ENCODE peak calls at places on chromosomes 3 and 15, in six cellular contexts. J, N, W, S, P and X are unnamed samples. For H3K4me1, the result is how much of the 10 kb centered on the place peaks cover.

GRCh38 chr3:12454808-12455121 is 29.5 kb upstream of the TSEN2 start:
- DNase-seq in W (no peak), J (no peak), S (no peak), N (no peak), P (no peak), X (no peak)

GRCh38 chr15:67409175-67409574 is 111.8 kb upstream of the C15orf61 start:
- DNase-seq in S (no peak), P (no peak), N (no peak), J (no peak), W (no peak), X (no peak)

GRCh38 chr15:81914734-81915234 is 131.0 kb downstream of the MEX3B start:
- DNase-seq in W (no peak), P (no peak), J (no peak), S (no peak), N (no peak), X (no peak)

GRCh38 chr3:25094932-25095690 is 333.0 kb upstream of the RARB start:
- DNase-seq in J (no peak), P (no peak), N (no peak), W (no peak), S (no peak), X (no peak)

GRCh38 chr3:141271279-141272033 is 39.8 kb downstream of the PXYLP1 start:
- DNase-seq in W (no peak), P (no peak), J (no peak), N (no peak), S (no peak), X (no peak)

GRCh38 chr3:156216852-156217251 is 96.5 kb downstream of the KCNAB1 start:
- DNase-seq in P (no peak), W (no peak), N (no peak), J (no peak), S (no peak), X (no peak)

GRCh38 chr15:95840004-95840403 is 490.5 kb upstream of the NR2F2 start:
- DNase-seq in S (no peak), N (no peak), J (no peak), W (no peak), P (no peak), X (no peak)

GRCh38 chr3:17740703-17741102 is 1.7 kb downstream of the TBC1D5 start:
- DNase-seq in S (no peak), W (no peak), P (peak), J (no peak), N (no peak), X (no peak)

GRCh38 chr15:74780983-74781672 is 752 bp upstream of the CSK start:
- DNase-seq in W (no peak), S (no peak), J (peak), N (peak), P (peak), X (no peak)

GRCh38 chr3:30448946-30449686 is 157.3 kb upstream of the TGFBR2 start:
- DNase-seq in J (no peak), W (no peak), N (no peak), P (no peak), S (no peak), X (no peak)

GRCh38 chr3:100045696-100046095 is 68.6 kb downstream of the FILIP1L start:
- DNase-seq in S (no peak), N (no peak), W (no peak), P (peak), J (peak), X (no peak)

GRCh38 chr3:34152641-34153040 is 354.2 kb downstream of the PDCD6IP start:
- DNase-seq in N (no peak), S (no peak), J (no peak), W (no peak), P (no peak), X (no peak)

GRCh38 chr3:156920399-156920798 is 94.2 kb downstream of the LEKR1 start:
- DNase-seq in J (no peak), W (no peak), N (no peak), S (no peak), P (no peak), X (no peak)

GRCh38 chr3:69805491-69805890 is 66.2 kb downstream of the MITF start:
- DNase-seq in S (no peak), N (no peak), W (no peak), P (no peak), J (no peak), X (no peak)

GRCh38 chr15:101489236-101489632 is 273 bp downstream of the PCSK6 start:
- DNase-seq in J (no peak), S (no peak), P (peak), W (no peak), N (no peak), X (no peak)

GRCh38 chr3:124799676-124800075 is 69.4 kb downstream of the UMPS start:
- DNase-seq in P (no peak), S (no peak), W (no peak), N (no peak), J (no peak), X (no peak)

GRCh38 chr3:117695321-117695720 is 985.7 kb downstream of the TUSC7 start:
- DNase-seq in P (no peak), W (no peak), N (no peak), S (no peak), J (no peak), X (no peak)

GRCh38 chr15:36428102-36428845 is 151.2 kb upstream of the CDIN1 start:
- DNase-seq in S (no peak), P (no peak), N (no peak), W (no peak), J (peak), X (no peak)

GRCh38 chr15:29870495-29871151 is 48.4 kb upstream of the TJP1 start:
- DNase-seq in J (peak), W (no peak), P (no peak), S (no peak), N (no peak), X (no peak)

GRCh38 chr3:30199096-30199734 is 407.2 kb upstream of the TGFBR2 start:
- DNase-seq in S (peak), N (peak), J (peak), W (peak), P (peak), X (peak)

GRCh38 chr15:71756574-71757352 is 53.6 kb upstream of the NR2E3 start:
- DNase-seq in W (no peak), S (no peak), J (no peak), N (no peak), P (no peak), X (no peak)

GRCh38 chr3:110237091-110237615 is 834.5 kb upstream of the NECTIN3 start:
- DNase-seq in N (no peak), W (no peak), S (no peak), J (no peak), P (no peak), X (no peak)

GRCh38 chr3:185646382-185647133 is 60.5 kb downstream of the SENP2 start:
- DNase-seq in W (no peak), P (no peak), J (no peak), N (no peak), S (no peak), X (no peak)

GRCh38 chr3:23055733-23056376 is 147.3 kb upstream of the UBE2E2 start:
- DNase-seq in N (no peak), J (no peak), S (no peak), P (no peak), W (no peak), X (no peak)

GRCh38 chr3:152941825-152942224 is 106.9 kb downstream of the P2RY1 start:
- DNase-seq in S (no peak), P (peak), W (no peak), N (no peak), J (no peak), X (no peak)

GRCh38 chr15:90212221-90213079 is 11.3 kb downstream of the SEMA4B start:
- DNase-seq in P (peak), J (peak), S (no peak), N (no peak), W (peak), X (no peak)

GRCh38 chr3:139128803-139129202 is 84.1 kb upstream of the PRR23C start:
- DNase-seq in W (no peak), S (no peak), P (no peak), N (no peak), J (no peak), X (no peak)

GRCh38 chr3:65597952-65598413 is 440.7 kb downstream of the MAGI1 start:
- DNase-seq in J (no peak), S (peak), P (no peak), N (no peak), W (no peak), X (no peak)

GRCh38 chr3:60598668-60599067 is 652.6 kb downstream of the FHIT start:
- DNase-seq in J (no peak), S (no peak), W (no peak), N (no peak), P (no peak), X (no peak)

GRCh38 chr15:63803106-63803886 is 30.5 kb downstream of the HERC1 start:
- DNase-seq in J (no peak), P (no peak), N (no peak), W (no peak), S (no peak), X (no peak)

GRCh38 chr3:73364517-73364916 is 260.2 kb downstream of the PDZRN3 start:
- DNase-seq in W (no peak), N (no peak), S (no peak), P (no peak), J (no peak), X (no peak)

GRCh38 chr3:135325726-135326245 is 530.7 kb downstream of the EPHB1 start:
- DNase-seq in N (no peak), S (no peak), P (no peak), J (no peak), W (no peak), X (no peak)

GRCh38 chr3:128366136-128366535 is 100.6 kb downstream of the DNAJB8 start:
- DNase-seq in P (no peak), N (no peak), S (no peak), J (no peak), W (no peak), X (no peak)

GRCh38 chr3:42763023-42763422 is 10.0 kb downstream of the CCDC13 start:
- DNase-seq in S (no peak), N (no peak), J (no peak), W (no peak), P (peak), X (peak)
- H3K4me1 ChIP-seq in S (under half), N (under half), J (under half), W (under half), P (under half), X (under half)

GRCh38 chr3:159062734-159063410 is 261.0 kb downstream of the MFSD1 start:
- DNase-seq in W (no peak), N (no peak), P (no peak), J (no peak), S (no peak), X (no peak)

GRCh38 chr3:159058859-159059258 is 257.0 kb downstream of the MFSD1 start:
- DNase-seq in S (no peak), W (no peak), P (no peak), N (no peak), J (no peak), X (no peak)

GRCh38 chr3:159059395-159059794 is 257.5 kb downstream of the MFSD1 start:
- DNase-seq in N (no peak), J (no peak), P (no peak), W (no peak), S (no peak), X (no peak)

GRCh38 chr3:159057621-159058020 is 255.8 kb downstream of the MFSD1 start:
- DNase-seq in J (no peak), P (no peak), W (no peak), N (no peak), S (no peak), X (no peak)
- H3K27ac ChIP-seq in J (no peak), P (no peak), W (no peak), N (no peak), S (no peak), X (no peak)

GRCh38 chr15:40060241-40060961 is 21.4 kb upstream of the SRP14 start:
- DNase-seq in S (no peak), N (no peak), P (no peak), W (no peak), J (no peak), X (no peak)
- H3K4me1 ChIP-seq in S (under half), N (under half), P (under half), W (under half), J (under half), X (under half)

DNA sequence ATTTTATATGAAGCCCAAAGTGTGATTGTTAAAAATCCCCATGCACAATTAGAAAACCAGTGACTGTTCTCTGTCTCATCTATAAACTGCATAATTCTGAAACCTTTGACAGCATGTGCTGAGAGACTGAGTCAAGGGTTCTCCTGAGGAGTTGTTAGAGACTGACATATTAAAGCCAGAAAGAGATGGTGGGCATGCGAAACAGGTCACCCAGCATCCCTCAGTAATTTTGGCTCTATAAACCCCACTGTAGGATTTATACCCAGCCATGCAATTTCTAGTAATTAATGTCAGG is 3.6 kb downstream of the VGLL3 start:
- DNase-seq in W (no peak), S (no peak), P (no peak), J (no peak), N (no peak), X (no peak)
- H3K27ac ChIP-seq in W (no peak), S (no peak), P (no peak), J (peak), N (no peak), X (no peak)

DNA sequence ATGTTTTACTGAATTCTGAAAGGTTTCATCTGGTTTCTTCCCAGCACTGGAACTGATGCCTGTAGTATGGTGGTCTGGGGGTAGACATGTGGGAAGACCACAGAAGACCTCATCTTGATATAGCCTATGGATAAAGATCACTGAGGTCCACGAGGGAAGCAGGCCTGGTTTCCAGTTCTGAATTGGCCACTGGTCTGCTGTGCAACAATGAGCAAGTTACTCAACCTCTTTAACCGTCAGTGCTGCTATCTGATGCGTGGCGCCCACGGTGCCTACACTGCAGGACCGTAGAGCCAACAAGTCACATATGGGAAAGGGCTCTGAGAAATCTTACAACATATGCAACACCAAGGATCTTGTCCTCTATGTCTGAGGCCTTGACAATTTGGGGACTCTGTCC is 13.3 kb downstream of the TLE3 start:
- DNase-seq in J (no peak), W (no peak), N (no peak), P (no peak), S (no peak), X (no peak)
- H3K4me1 ChIP-seq in J (under half), W (under half), N (under half), P (under half), S (under half), X (under half)

DNA sequence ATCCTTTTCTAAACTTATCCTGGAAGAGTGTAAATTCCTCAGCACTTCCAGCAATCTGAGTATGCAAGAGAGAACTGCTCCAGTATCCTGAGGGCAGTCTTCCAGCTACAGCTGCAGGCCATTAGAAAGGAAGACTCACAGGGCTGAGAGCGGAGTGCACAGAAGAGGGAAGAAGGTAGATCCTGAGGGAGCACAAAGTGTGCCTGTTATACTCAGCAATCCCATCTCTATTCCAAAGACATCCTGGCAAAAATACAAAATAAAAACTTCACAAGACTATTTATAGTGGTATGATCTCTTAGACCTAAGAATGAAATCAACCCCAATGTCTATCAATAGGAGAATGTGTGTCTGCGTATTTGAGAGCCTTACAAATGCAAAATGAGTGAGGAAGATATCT is 292.0 kb downstream of the ZIC1 start:
- DNase-seq in N (no peak), S (no peak), P (no peak), J (no peak), W (no peak), X (no peak)
- H3K27ac ChIP-seq in N (no peak), S (no peak), P (no peak), J (no peak), W (no peak), X (no peak)

DNA sequence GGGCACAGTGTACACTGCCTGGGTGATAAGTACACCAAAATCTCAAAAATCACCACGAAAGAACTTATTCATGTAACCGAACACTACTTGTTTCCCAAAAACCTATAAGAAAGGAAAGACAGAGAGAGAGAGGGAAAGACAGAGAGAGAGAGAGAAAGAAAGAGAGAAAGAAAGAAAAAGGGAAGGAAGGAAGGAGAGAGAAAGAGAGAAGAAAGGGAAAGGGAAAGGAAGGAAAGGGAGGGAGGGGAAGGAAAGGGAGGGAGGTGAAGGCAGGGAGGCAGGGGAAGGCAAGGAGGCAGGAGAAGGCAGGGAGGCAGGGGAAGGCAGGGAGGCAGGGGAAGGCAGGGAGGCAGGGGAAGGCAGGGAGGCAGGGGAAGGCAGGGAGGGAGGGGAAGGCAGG is 48.2 kb downstream of the ANXA2 start:
- DNase-seq in N (no peak), P (no peak), S (no peak), W (no peak), J (no peak), X (no peak)
- H3K4me1 ChIP-seq in N (under half), P (under half), S (under half), W (under half), J (under half), X (under half)